ENCODE peak calls at places on chromosomes 11 and 22, in nine cellular contexts. One of them, this sample, is unnamed.

GRCh38 chr11:32060063-32060462 is 30.8 kb upstream of the RCN1 start:
- DNase-seq in ACHN: no peak
- DNase-seq in DMS153: no peak
- DNase-seq in GM04503: no peak
- DNase-seq in Calu3: no peak
- DNase-seq in chondrocyte: no peak
- DNase-seq in left ventricle myocardium inferior: no peak
- DNase-seq in globus pallidus: no peak
- DNase-seq in ureter: no peak
- DNase-seq in this sample: no peak

GRCh38 chr22:20429254-20430100 is 8.1 kb downstream of the SCARF2 start:
- DNase-seq in Calu3: peak; percentile 58
- DNase-seq in globus pallidus: no peak
- DNase-seq in DMS153: no peak
- DNase-seq in ACHN: no peak
- DNase-seq in ureter: peak; percentile 64
- DNase-seq in GM04503: no peak
- DNase-seq in chondrocyte: peak; percentile 93
- DNase-seq in left ventricle myocardium inferior: peak; percentile 56
- DNase-seq in this sample: peak; percentile 75

GRCh38 chr11:58318532-58318931 is 40.3 kb downstream of the OR5B17 start:
- DNase-seq in Calu3: no peak
- DNase-seq in ureter: no peak
- DNase-seq in chondrocyte: no peak
- DNase-seq in DMS153: no peak
- DNase-seq in left ventricle myocardium inferior: no peak
- DNase-seq in globus pallidus: no peak
- DNase-seq in ACHN: no peak
- DNase-seq in GM04503: no peak
- DNase-seq in this sample: no peak

GRCh38 chr11:86395061-86395551 is 20.4 kb downstream of the CCDC81 start:
- DNase-seq in ureter: no peak
- DNase-seq in ACHN: no peak
- DNase-seq in DMS153: no peak
- DNase-seq in Calu3: no peak
- DNase-seq in globus pallidus: peak; percentile 32
- DNase-seq in left ventricle myocardium inferior: no peak
- DNase-seq in GM04503: no peak
- DNase-seq in chondrocyte: no peak
- DNase-seq in this sample: no peak

GRCh38 chr11:29518389-29519174 is 498.2 kb downstream of the KCNA4 start:
- DNase-seq in DMS153: no peak
- DNase-seq in left ventricle myocardium inferior: no peak
- DNase-seq in ureter: no peak
- DNase-seq in GM04503: no peak
- DNase-seq in chondrocyte: no peak
- DNase-seq in Calu3: no peak
- DNase-seq in ACHN: peak; percentile 22
- DNase-seq in globus pallidus: no peak
- DNase-seq in this sample: no peak

GRCh38 chr11:124879229-124879998 is 14.2 kb downstream of the ROBO3 start:
- DNase-seq in left ventricle myocardium inferior: no peak
- DNase-seq in chondrocyte: no peak
- DNase-seq in DMS153: no peak
- DNase-seq in GM04503: no peak
- DNase-seq in ureter: peak; percentile 37
- DNase-seq in Calu3: no peak
- DNase-seq in globus pallidus: no peak
- DNase-seq in ACHN: no peak
- DNase-seq in this sample: peak; percentile 73

GRCh38 chr11:134438533-134438932 is 26.5 kb upstream of the B3GAT1 start:
- DNase-seq in Calu3: no peak
- DNase-seq in chondrocyte: no peak
- DNase-seq in left ventricle myocardium inferior: no peak
- DNase-seq in globus pallidus: peak; percentile 65
- DNase-seq in ureter: no peak
- DNase-seq in ACHN: no peak
- DNase-seq in DMS153: no peak
- DNase-seq in GM04503: no peak
- DNase-seq in this sample: no peak

GRCh38 chr22:19085233-19086043 is 36.8 kb downstream of the DGCR2 start:
- DNase-seq in DMS153: no peak
- DNase-seq in Calu3: peak; percentile 21
- DNase-seq in GM04503: no peak
- DNase-seq in ureter: no peak
- DNase-seq in chondrocyte: no peak
- DNase-seq in left ventricle myocardium inferior: no peak
- DNase-seq in ACHN: peak; percentile 46
- DNase-seq in globus pallidus: peak; percentile 24
- DNase-seq in this sample: no peak

GRCh38 chr11:67400942-67401494 is 640 bp downstream of the PPP1CA start:
- DNase-seq in GM04503: no peak
- DNase-seq in DMS153: no peak
- DNase-seq in ureter: no peak
- DNase-seq in chondrocyte: no peak
- DNase-seq in left ventricle myocardium inferior: no peak
- DNase-seq in ACHN: no peak
- DNase-seq in globus pallidus: no peak
- DNase-seq in Calu3: no peak
- DNase-seq in this sample: no peak

GRCh38 chr22:50306753-50307749 is at the start of gene PLXNB2:
- DNase-seq in ureter: peak; percentile 82
- DNase-seq in DMS153: peak; percentile 72
- DNase-seq in chondrocyte: no peak
- DNase-seq in ACHN: peak; percentile 55
- DNase-seq in globus pallidus: peak; percentile 87
- DNase-seq in GM04503: no peak
- DNase-seq in left ventricle myocardium inferior: peak; percentile 88
- DNase-seq in Calu3: peak; percentile 86
- DNase-seq in this sample: no peak

GRCh38 chr11:7528514-7529049 is 14.8 kb downstream of the PPFIBP2 start:
- DNase-seq in ACHN: no peak
- DNase-seq in chondrocyte: no peak
- DNase-seq in DMS153: no peak
- DNase-seq in ureter: no peak
- DNase-seq in Calu3: no peak
- DNase-seq in GM04503: no peak
- DNase-seq in globus pallidus: no peak
- DNase-seq in left ventricle myocardium inferior: no peak
- DNase-seq in this sample: no peak

GRCh38 chr11:86938900-86939880 is 16.0 kb downstream of the FZD4 start:
- DNase-seq in globus pallidus: peak; percentile 59
- DNase-seq in ACHN: peak; percentile 51
- DNase-seq in chondrocyte: no peak
- DNase-seq in GM04503: no peak
- DNase-seq in Calu3: no peak
- DNase-seq in DMS153: no peak
- DNase-seq in left ventricle myocardium inferior: no peak
- DNase-seq in ureter: no peak
- DNase-seq in this sample: no peak

This sample was measured in suprapubic skin.